ENCODE peak calls at places on chromosomes 7 and 10, in four cellular contexts. One of them, this sample, is unnamed.
A peak's percentile ranks its signal among the peaks of the same experiment; 100 is the strongest.

GRCh38 chr7:132249591-132249971 is 326.7 kb downstream of the PLXNA4 start:
- DNase-seq in T-cell: no peak
- DNase-seq in heart right ventricle: no peak
- DNase-seq in suprapubic skin: no peak
- DNase-seq in this sample: no peak

GRCh38 chr7:117132385-117133120 is 179.3 kb downstream of the ST7 start:
- DNase-seq in suprapubic skin: no peak
- DNase-seq in T-cell: no peak
- DNase-seq in heart right ventricle: no peak
- DNase-seq in this sample: no peak

GRCh38 chr10:124366825-124367224 is 51.9 kb downstream of the OAT start:
- DNase-seq in T-cell: no peak
- DNase-seq in heart right ventricle: no peak
- DNase-seq in suprapubic skin: no peak
- DNase-seq in this sample: no peak

GRCh38 chr10:90674927-90675326 is 182.9 kb downstream of the HTR7 start:
- DNase-seq in suprapubic skin: no peak
- DNase-seq in T-cell: no peak
- DNase-seq in heart right ventricle: no peak
- DNase-seq in this sample: no peak

GRCh38 chr10:121322046-121322445 is 276.2 kb downstream of the FGFR2 start:
- DNase-seq in heart right ventricle: no peak
- DNase-seq in suprapubic skin: no peak
- DNase-seq in T-cell: no peak
- DNase-seq in this sample: no peak

GRCh38 chr7:891291-891690 is 14.9 kb downstream of the GET4 start:
- DNase-seq in suprapubic skin: no peak
- DNase-seq in heart right ventricle: no peak
- DNase-seq in T-cell: no peak
- DNase-seq in this sample: no peak

GRCh38 chr7:142583424-142583823 is 165.8 kb upstream of the PRSS1 start:
- DNase-seq in suprapubic skin: no peak
- DNase-seq in heart right ventricle: no peak
- DNase-seq in T-cell: no peak
- DNase-seq in this sample: peak; percentile 52

GRCh38 chr7:130366561-130366960 is 13.7 kb upstream of the CPA1 start:
- DNase-seq in heart right ventricle: no peak
- DNase-seq in suprapubic skin: peak; percentile 22
- DNase-seq in T-cell: no peak
- DNase-seq in this sample: no peak

GRCh38 chr7:65449505-65449852 is 75.8 kb downstream of the ZNF92 start:
- DNase-seq in heart right ventricle: no peak
- DNase-seq in suprapubic skin: no peak
- DNase-seq in T-cell: no peak
- DNase-seq in this sample: no peak

GRCh38 chr7:3461923-3462322 is 160.9 kb downstream of the SDK1 start:
- DNase-seq in heart right ventricle: no peak
- DNase-seq in T-cell: peak; percentile 64
- DNase-seq in suprapubic skin: no peak
- DNase-seq in this sample: no peak

GRCh38 chr7:155962191-155962967 is 150.1 kb upstream of the SHH start:
- DNase-seq in heart right ventricle: no peak
- DNase-seq in T-cell: no peak
- DNase-seq in suprapubic skin: no peak
- DNase-seq in this sample: no peak

GRCh38 chr10:43220971-43221418 is 45.9 kb downstream of the RASGEF1A start:
- DNase-seq in T-cell: no peak
- DNase-seq in suprapubic skin: peak; percentile 34
- DNase-seq in heart right ventricle: no peak
- DNase-seq in this sample: no peak

GRCh38 chr7:37508063-37508462 is 59.4 kb upstream of the ELMO1 start:
- DNase-seq in T-cell: no peak
- DNase-seq in heart right ventricle: no peak
- DNase-seq in suprapubic skin: no peak
- DNase-seq in this sample: no peak

GRCh38 chr7:36906956-36907355 is 182.7 kb upstream of the AOAH start:
- DNase-seq in T-cell: no peak
- DNase-seq in heart right ventricle: no peak
- DNase-seq in suprapubic skin: no peak
- DNase-seq in this sample: no peak

GRCh38 chr7:9148687-9149086 is 715.3 kb downstream of the NXPH1 start:
- DNase-seq in heart right ventricle: no peak
- DNase-seq in suprapubic skin: no peak
- DNase-seq in T-cell: no peak
- DNase-seq in this sample: no peak

GRCh38 chr7:47266799-47267198 is 315.1 kb downstream of the TNS3 start:
- DNase-seq in heart right ventricle: no peak
- DNase-seq in T-cell: no peak
- DNase-seq in suprapubic skin: no peak
- DNase-seq in this sample: no peak

GRCh38 chr7:79529896-79530235 is 76.4 kb upstream of the MAGI2 start:
- DNase-seq in T-cell: no peak
- DNase-seq in suprapubic skin: no peak
- DNase-seq in heart right ventricle: no peak
- DNase-seq in this sample: no peak

GRCh38 chr10:528173-529165 is 161.0 kb downstream of the DIP2C start:
- DNase-seq in heart right ventricle: no peak
- DNase-seq in T-cell: no peak
- DNase-seq in suprapubic skin: no peak
- DNase-seq in this sample: no peak

GRCh38 chr7:135180122-135180521 is 9.6 kb upstream of the CYREN start:
- DNase-seq in suprapubic skin: no peak
- DNase-seq in T-cell: no peak
- DNase-seq in heart right ventricle: no peak
- DNase-seq in this sample: no peak

GRCh38 chr10:107516349-107516748 is 351.8 kb upstream of the SORCS1 start:
- DNase-seq in suprapubic skin: no peak
- DNase-seq in T-cell: no peak
- DNase-seq in heart right ventricle: no peak
- DNase-seq in this sample: no peak

GRCh38 chr7:5452937-5453540 is 29.4 kb upstream of the TNRC18 start:
- DNase-seq in T-cell: no peak
- DNase-seq in suprapubic skin: no peak
- DNase-seq in heart right ventricle: peak; percentile 44
- DNase-seq in this sample: no peak

GRCh38 chr10:78578929-78579328 is 489.8 kb upstream of the ZMIZ1 start:
- DNase-seq in heart right ventricle: no peak
- DNase-seq in suprapubic skin: no peak
- DNase-seq in T-cell: no peak
- DNase-seq in this sample: no peak

GRCh38 chr10:125208854-125209545 is 48.6 kb upstream of the CTBP2 start:
- DNase-seq in suprapubic skin: no peak
- DNase-seq in heart right ventricle: no peak
- DNase-seq in T-cell: no peak
- DNase-seq in this sample: no peak

GRCh38 chr10:96764345-96764744 is 44.0 kb upstream of the PIK3AP1 start:
- DNase-seq in heart right ventricle: no peak
- DNase-seq in T-cell: no peak
- DNase-seq in suprapubic skin: no peak
- DNase-seq in this sample: peak; percentile 40

GRCh38 chr10:124378817-124379510 is 39.8 kb downstream of the OAT start:
- DNase-seq in T-cell: no peak
- DNase-seq in suprapubic skin: peak; percentile 57
- DNase-seq in heart right ventricle: no peak
- DNase-seq in this sample: no peak

GRCh38 chr7:39741942-39742623 is 118.7 kb downstream of the RALA start:
- DNase-seq in T-cell: peak; percentile 58
- DNase-seq in suprapubic skin: no peak
- DNase-seq in heart right ventricle: no peak
- DNase-seq in this sample: no peak

GRCh38 chr7:44044315-44045225 is at the start of gene DBNL:
- DNase-seq in heart right ventricle: peak; percentile 96
- DNase-seq in suprapubic skin: peak; percentile 97
- DNase-seq in T-cell: peak; percentile 85
- DNase-seq in this sample: peak; percentile 95

GRCh38 chr10:14074062-14074884 is 256.5 kb downstream of the FRMD4A start:
- DNase-seq in suprapubic skin: peak; percentile 93
- DNase-seq in heart right ventricle: peak; percentile 85
- DNase-seq in T-cell: no peak
- DNase-seq in this sample: no peak

GRCh38 chr10:71970331-71970730 is 6.1 kb downstream of the CHST3 start:
- DNase-seq in T-cell: no peak
- DNase-seq in heart right ventricle: no peak
- DNase-seq in suprapubic skin: no peak
- DNase-seq in this sample: no peak

This sample was measured in GM13976.